ENCODE peak calls at places on chromosome 11, in seven cellular contexts. N is SK-N-SH, R is HCT116, M is K562, C is HepG2, V is GM12878, Q is H1. T is an unnamed sample.
A peak's percentile ranks its signal among the peaks of the same experiment; 100 is the strongest.

GRCh38 chr11:88484873-88485621 is 147.5 kb upstream of the CTSC start:
- DNase-seq in R (peak; percentile 45), N (peak; percentile 37), M (peak; percentile 67), Q (peak; percentile 63), V (peak; percentile 27), C (peak; percentile 50), T (peak; percentile 59)

GRCh38 chr11:2548596-2548995 is 103.8 kb downstream of the KCNQ1 start:
- DNase-seq in N (no peak), M (no peak), V (no peak), C (no peak), R (no peak), Q (no peak), T (no peak)

GRCh38 chr11:120786206-120786735 is 237.6 kb upstream of the TBCEL start:
- DNase-seq in N (no peak), V (no peak), R (no peak), M (no peak), C (no peak), Q (peak; percentile 28), T (no peak)

GRCh38 chr11:65487467-65488272 is 11.2 kb upstream of the MALAT1 start:
- DNase-seq in R (peak; percentile 99), M (peak; percentile 72), N (peak; percentile 90), V (no peak), Q (peak; percentile 95), C (peak; percentile 99), T (peak; percentile 96)

GRCh38 chr11:1085440-1086170 is 10.9 kb downstream of the MUC2 start:
- DNase-seq in M (no peak), Q (no peak), C (no peak), V (no peak), N (no peak), R (no peak), T (no peak)

GRCh38 chr11:116642902-116643301 is 129.9 kb downstream of the BUD13 start:
- DNase-seq in V (no peak), N (no peak), M (no peak), R (no peak), C (no peak), Q (no peak), T (no peak)

GRCh38 chr11:79397252-79397651 is 43.6 kb downstream of the TENM4 start:
- DNase-seq in N (no peak), C (no peak), R (no peak), M (no peak), V (no peak), Q (no peak), T (no peak)

GRCh38 chr11:109036011-109036410 is 371.1 kb downstream of the DDX10 start:
- DNase-seq in M (no peak), N (no peak), C (no peak), V (no peak), R (no peak), Q (no peak), T (no peak)

GRCh38 chr11:11215944-11216343 is 137.1 kb downstream of the CSNK2A3 start:
- DNase-seq in C (peak; percentile 43), Q (no peak), R (no peak), V (no peak), N (no peak), M (no peak), T (no peak)

GRCh38 chr11:6377902-6378694 is 12.2 kb upstream of the SMPD1 start:
- DNase-seq in M (no peak), R (no peak), Q (no peak), V (no peak), C (no peak), N (no peak), T (no peak)

GRCh38 chr11:120147950-120148270 is 10.0 kb upstream of the TRIM29 start:
- DNase-seq in C (no peak), V (no peak), R (no peak), Q (peak; percentile 44), M (no peak), N (no peak), T (no peak)

GRCh38 chr11:85171648-85172257 is 455.4 kb downstream of the DLG2 start:
- DNase-seq in Q (no peak), M (no peak), R (no peak), N (no peak), V (no peak), C (no peak), T (no peak)
- TF ChIP-seq JUND in Q (no peak), M (no peak), R (no peak), N (no peak), V (no peak), C (no peak), T (no peak)

DNA sequence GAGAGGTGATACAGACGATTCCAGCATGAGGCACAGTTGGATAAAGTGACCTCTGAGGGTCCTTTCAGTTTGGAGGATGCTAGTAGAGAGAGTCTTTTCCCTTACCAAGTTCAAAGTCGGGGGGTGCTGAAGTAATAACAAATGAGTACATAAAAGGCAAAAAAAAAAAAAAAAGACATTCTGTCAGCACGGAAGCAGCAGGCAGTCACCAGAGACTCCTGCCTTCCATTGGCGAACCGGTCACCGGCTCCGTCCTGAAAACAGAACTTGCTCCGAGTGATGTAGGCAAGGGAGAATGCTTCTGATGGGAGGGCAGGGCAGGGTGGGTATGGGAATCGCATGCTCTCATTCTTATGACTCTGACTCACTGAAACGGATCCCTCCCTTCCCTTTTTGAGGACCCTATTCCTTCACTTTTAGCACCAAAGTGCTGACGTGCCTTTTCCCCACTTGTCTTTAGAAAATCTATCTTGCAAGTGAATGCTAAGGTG is 65.9 kb downstream of the PRR5L start:
- DNase-seq in Q (peak; percentile 48), N (no peak), R (no peak), C (no peak), M (no peak), V (no peak), T (no peak)
- TF ChIP-seq JUND in Q (no peak), N (no peak), R (no peak), C (no peak), M (no peak), V (no peak), T (no peak)

DNA sequence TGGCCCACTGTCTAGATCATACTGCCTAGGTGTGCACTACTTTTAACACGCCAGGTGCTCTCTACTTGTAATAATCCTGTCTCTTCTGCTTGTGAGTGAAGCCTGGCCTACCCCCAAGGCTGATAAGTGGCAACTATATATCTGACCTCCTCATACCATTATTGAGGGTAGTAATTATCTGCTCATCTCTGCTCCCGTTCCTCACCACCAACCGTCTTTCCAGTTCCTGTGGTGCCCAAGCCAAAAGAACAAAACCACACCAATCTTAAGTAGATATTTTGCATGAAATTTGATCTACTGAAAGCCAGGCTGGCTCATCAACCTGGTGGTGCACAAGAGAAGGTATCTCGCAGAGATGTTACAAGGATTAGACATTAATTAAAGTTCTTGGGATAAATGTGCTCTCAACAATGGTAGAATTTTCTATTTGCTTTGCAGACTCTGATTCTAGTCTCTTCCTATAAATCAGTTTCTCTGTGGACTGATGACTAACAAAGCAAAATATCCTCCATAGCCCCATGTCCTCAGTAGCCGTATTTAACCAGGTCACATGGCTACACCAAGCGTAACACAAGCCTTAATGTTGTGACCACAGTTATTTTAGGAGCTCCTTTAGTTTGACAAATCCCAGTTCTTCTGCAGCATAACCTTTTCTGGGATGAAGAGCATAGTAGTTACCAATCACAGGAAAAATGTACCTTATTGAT is 267.2 kb downstream of the NTM start:
- DNase-seq in R (no peak), C (no peak), M (no peak), Q (no peak), N (no peak), V (no peak), T (no peak)
- TF ChIP-seq JUND in R (no peak), C (no peak), M (no peak), Q (no peak), N (no peak), V (no peak), T (no peak)

GRCh38 chr11:73262851-73263495 is 9.2 kb upstream of the P2RY6 start:
- DNase-seq in N (no peak), M (no peak), Q (no peak), R (no peak), V (no peak), C (no peak), T (no peak)
- TF ChIP-seq JUND in N (no peak), M (no peak), Q (no peak), R (no peak), V (no peak), C (no peak), T (no peak)

DNA sequence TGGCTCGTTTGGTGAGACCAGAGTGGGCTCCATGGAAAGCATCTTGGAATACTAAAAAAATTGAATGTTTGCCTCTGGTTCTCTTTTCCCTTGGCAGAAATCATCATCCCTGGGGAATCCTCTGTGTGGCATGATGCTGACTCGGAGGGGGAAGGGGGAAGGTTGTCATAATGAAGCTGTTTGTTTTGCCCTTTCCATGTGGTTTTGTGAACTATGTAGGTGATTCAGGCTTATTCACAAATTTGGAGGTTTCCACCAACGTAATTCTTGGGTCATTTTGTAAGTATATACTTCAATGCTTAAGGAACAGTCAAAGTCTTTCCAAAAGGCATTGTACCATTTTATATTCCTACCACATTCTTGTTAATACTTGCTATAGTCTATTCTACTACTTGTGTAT is 754.0 kb upstream of the FAT3 start:
- DNase-seq in C (no peak), N (no peak), R (no peak), M (no peak), Q (no peak), V (no peak), T (no peak)
- TF ChIP-seq JUND in C (no peak), N (no peak), R (no peak), M (no peak), Q (no peak), V (no peak), T (no peak)

T was measured in T47D.